ENCODE peak calls at places on chromosome X, in five cellular contexts. N is heart left ventricle; C is CD4-positive, alpha-beta T cell; F is naive thymus-derived CD4-positive, alpha-beta T cell; T is lung. A is an unnamed sample.
A peak's percentile ranks its signal among the peaks of the same experiment; 100 is the strongest.

GRCh38 chrX:10636337-10636736 is 16.0 kb upstream of the MID1 start:
- DNase-seq in F (no peak), N (peak; percentile 30), T (peak; percentile 32), C (no peak), A (peak; percentile 24)

GRCh38 chrX:700936-701335 is 70.3 kb downstream of the SHOX start:
- DNase-seq in T (no peak), N (no peak), C (no peak), F (no peak), A (no peak)

GRCh38 chrX:151984328-151984727 is 9.9 kb upstream of the GABRE start:
- DNase-seq in T (no peak), N (peak; percentile 42), F (no peak), C (no peak), A (no peak)

GRCh38 chrX:133908223-133908622 is 77.2 kb downstream of the GPC3 start:
- DNase-seq in C (no peak), N (no peak), F (no peak), T (no peak), A (no peak)

GRCh38 chrX:56947695-56948094 is 47.6 kb downstream of the SPIN3 start:
- DNase-seq in F (no peak), N (no peak), T (no peak), C (no peak), A (no peak)

GRCh38 chrX:32778965-32779364 is 432.4 kb downstream of the DMD start:
- DNase-seq in T (no peak), C (no peak), N (no peak), F (no peak), A (no peak)

GRCh38 chrX:103276581-103277002 is at the start of gene TCEAL5:
- DNase-seq in F (no peak), T (no peak), C (no peak), N (no peak), A (no peak)

GRCh38 chrX:73581002-73581628 is 18.1 kb downstream of the CHIC1 start:
- DNase-seq in F (no peak), T (no peak), C (no peak), N (no peak), A (no peak)

GRCh38 chrX:134849390-134849789 is 141.4 kb upstream of the SMIM10 start:
- DNase-seq in F (no peak), C (no peak), N (no peak), T (no peak), A (no peak)

GRCh38 chrX:150984164-150984824 is 1.2 kb downstream of the HMGB3 start:
- DNase-seq in F (peak; percentile 18), T (no peak), C (no peak), N (no peak), A (no peak)

GRCh38 chrX:11427082-11428033 is 134.1 kb downstream of the AMELX start:
- DNase-seq in T (no peak), N (peak; percentile 54), C (no peak), F (no peak), A (peak; percentile 23)

GRCh38 chrX:98194036-98194435 is 1310.3 kb downstream of the RPA4 start:
- DNase-seq in T (no peak), C (no peak), F (no peak), N (no peak), A (no peak)

GRCh38 chrX:23854122-23854521 is 53.6 kb downstream of the APOO start:
- DNase-seq in C (no peak), F (no peak), T (no peak), N (no peak), A (no peak)

GRCh38 chrX:3713937-3714434 is 537 bp upstream of the PRKX start:
- DNase-seq in T (no peak), N (no peak), C (no peak), F (no peak), A (peak; percentile 10)

GRCh38 chrX:45669715-45670360 is 469.2 kb upstream of the DIPK2B start:
- DNase-seq in N (no peak), T (no peak), C (no peak), F (no peak), A (no peak)

GRCh38 chrX:115018944-115019343 is 1.5 kb upstream of the IL13RA2 start:
- DNase-seq in N (no peak), T (no peak), F (no peak), C (no peak), A (no peak)

GRCh38 chrX:120740072-120740471 is 110.2 kb upstream of the C1GALT1C1 start:
- DNase-seq in C (no peak), T (no peak), F (no peak), N (no peak), A (no peak)

GRCh38 chrX:16552546-16552945 is 97.4 kb upstream of the S100G start:
- DNase-seq in F (no peak), T (no peak), C (no peak), N (no peak), A (no peak)

GRCh38 chrX:84175943-84176342 is 12.1 kb downstream of the RPS6KA6 start:
- DNase-seq in C (no peak), T (no peak), F (no peak), N (no peak), A (no peak)

GRCh38 chrX:111071542-111072277 is 24.3 kb upstream of the PAK3 start:
- DNase-seq in N (no peak), F (no peak), C (no peak), T (no peak), A (no peak)

GRCh38 chrX:37993857-37994619 is 12.3 kb upstream of the SYTL5 start:
- DNase-seq in N (no peak), F (no peak), C (no peak), T (no peak), A (peak; percentile 90)

GRCh38 chrX:3326721-3327120 is 19.7 kb downstream of the MXRA5 start:
- DNase-seq in N (no peak), F (no peak), C (no peak), T (no peak), A (no peak)

GRCh38 chrX:17976955-17977354 is 115.9 kb upstream of the RAI2 start:
- DNase-seq in C (no peak), N (no peak), T (no peak), F (no peak), A (no peak)

GRCh38 chrX:54994668-54995452 is 872 bp upstream of the PFKFB1 start:
- DNase-seq in C (no peak), N (no peak), T (no peak), F (no peak), A (no peak)

GRCh38 chrX:14243823-14244222 is 214.1 kb upstream of the GEMIN8 start:
- DNase-seq in T (no peak), F (no peak), C (no peak), N (no peak), A (no peak)

GRCh38 chrX:41131766-41132165 is 46.5 kb downstream of the USP9X start:
- DNase-seq in F (no peak), N (no peak), T (no peak), C (no peak), A (no peak)

GRCh38 chrX:56805399-56805798 is 76.4 kb downstream of the NBDY start:
- DNase-seq in T (no peak), N (no peak), F (no peak), C (no peak), A (no peak)

GRCh38 chrX:150693782-150694574 is 782 bp downstream of the MTMR1 start:
- DNase-seq in N (peak; percentile 42), C (peak; percentile 61), F (peak; percentile 47), T (peak; percentile 54), A (peak; percentile 75)

GRCh38 chrX:9133426-9133825 is 99.5 kb upstream of the FAM9B start:
- DNase-seq in C (no peak), F (no peak), T (no peak), N (no peak), A (no peak)

GRCh38 chrX:9137152-9137551 is 103.2 kb upstream of the FAM9B start:
- DNase-seq in C (no peak), T (no peak), F (no peak), N (no peak), A (no peak)

GRCh38 chrX:9132036-9132435 is 98.1 kb upstream of the FAM9B start:
- DNase-seq in F (no peak), T (no peak), C (no peak), N (no peak), A (no peak)

GRCh38 chrX:9134341-9134740 is 100.4 kb upstream of the FAM9B start:
- DNase-seq in N (no peak), T (no peak), C (no peak), F (no peak), A (no peak)

GRCh38 chrX:9135901-9136510 is 102.1 kb upstream of the FAM9B start:
- DNase-seq in F (no peak), T (no peak), N (no peak), C (no peak), A (no peak)
- H3K27ac ChIP-seq in F (no peak overlapping the region), T (no peak overlapping the region), N (no peak overlapping the region), C (no peak overlapping the region), A (no peak overlapping the region)

GRCh38 chrX:47936224-47936939 is 67.4 kb downstream of the ZNF182 start:
- DNase-seq in C (no peak), N (no peak), F (peak; percentile 20), T (no peak), A (no peak)

GRCh38 chrX:47936940-47937317 is 66.9 kb downstream of the ZNF182 start:
- DNase-seq in C (no peak), N (no peak), T (no peak), F (no peak), A (no peak)

GRCh38 chrX:47940448-47940847 is 63.3 kb downstream of the ZNF182 start:
- DNase-seq in T (no peak), N (no peak), F (no peak), C (no peak), A (no peak)

DNA sequence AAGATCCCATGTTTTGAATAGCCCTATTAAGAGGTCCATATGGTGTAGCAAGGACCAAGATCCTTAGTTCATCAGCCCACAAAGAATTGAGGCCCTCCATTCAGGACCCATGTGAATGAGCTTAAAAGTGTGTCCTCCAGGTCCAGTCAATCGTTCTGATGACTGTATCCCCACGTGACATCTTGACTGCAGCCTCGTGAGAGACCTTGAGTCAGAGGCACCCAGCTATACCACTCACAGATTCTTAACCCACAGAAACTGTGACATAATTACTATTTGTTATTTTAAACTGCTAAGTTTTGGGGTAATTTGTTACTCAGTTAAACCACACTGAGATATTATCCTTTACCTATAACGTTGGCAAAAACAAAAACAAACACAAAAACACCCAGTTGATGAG is 62.4 kb downstream of the ZNF182 start:
- DNase-seq in F (no peak), N (no peak), C (no peak), T (no peak), A (no peak)
- H3K27ac ChIP-seq in F (no peak overlapping the region), N (no peak overlapping the region), C (no peak overlapping the region), T (no peak overlapping the region), A (no peak overlapping the region)

GRCh38 chrX:22634081-22634480 is 361.4 kb downstream of the CBLL2 start:
- DNase-seq in C (no peak), F (no peak), N (no peak), T (no peak), A (no peak)

GRCh38 chrX:22629105-22629725 is 356.5 kb downstream of the CBLL2 start:
- DNase-seq in N (no peak), F (no peak), T (no peak), C (no peak), A (no peak)

DNA sequence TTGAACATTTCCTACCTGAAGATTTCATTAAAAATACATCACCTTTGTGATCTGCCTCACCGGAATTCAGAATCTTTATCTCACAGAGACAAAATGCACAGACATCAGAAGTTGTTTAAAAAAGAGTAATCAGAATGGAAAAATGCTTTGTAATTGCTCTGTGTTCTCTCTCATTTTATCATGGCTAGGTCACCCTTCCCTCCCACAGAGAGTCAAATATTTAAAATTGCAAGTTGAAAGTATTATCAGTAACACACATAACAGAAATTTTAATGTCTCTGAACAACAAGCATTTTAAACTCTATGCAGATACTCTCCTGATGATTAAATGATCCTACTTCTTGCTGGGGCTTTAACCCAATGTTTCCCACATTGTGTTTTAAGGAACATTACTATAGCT is 362.0 kb downstream of the CBLL2 start:
- DNase-seq in F (no peak), T (no peak), N (no peak), C (no peak), A (no peak)
- H3K27ac ChIP-seq in F (no peak overlapping the region), T (no peak overlapping the region), N (no peak overlapping the region), C (no peak overlapping the region), A (no peak overlapping the region)

GRCh38 chrX:153442463-153442862 is 3.4 kb downstream of the TREX2 start:
- DNase-seq in F (no peak), N (no peak), T (no peak), C (no peak), A (no peak)
- H3K27ac ChIP-seq in F (no peak overlapping the region), N (no peak overlapping the region), T (no peak overlapping the region), C (no peak overlapping the region), A (no peak overlapping the region)

A was measured in body of pancreas.